ENCODE peak calls at places on chromosomes 16 and 17, in four cellular contexts. L is adipocyte; U is effector memory CD4-positive, alpha-beta T cell; C is mesendoderm. H is an unnamed sample.

GRCh38 chr17:29197516-29198272 is 17.5 kb upstream of the MYO18A start:
- DNase-seq in L (no peak), U (no peak), C (no peak), H (no peak)

GRCh38 chr16:55372792-55373488 is 48.9 kb downstream of the IRX6 start:
- DNase-seq in L (no peak), U (no peak), C (no peak), H (no peak)

GRCh38 chr17:63378411-63379076 is 67.6 kb downstream of the CYB561 start:
- DNase-seq in L (no peak), U (no peak), C (no peak), H (no peak)

GRCh38 chr16:102060-102855 is 24.2 kb downstream of the MPG start:
- DNase-seq in L (no peak), U (no peak), C (no peak), H (no peak)

GRCh38 chr17:64920026-64920418 is 744 bp upstream of the LRRC37A3 start:
- DNase-seq in L (peak), U (no peak), C (peak), H (no peak)

GRCh38 chr16:78184554-78185183 is 85.2 kb downstream of the WWOX start:
- DNase-seq in L (peak), U (no peak), C (no peak), H (peak)

GRCh38 chr16:74738134-74738541 is 36.5 kb downstream of the FA2H start:
- DNase-seq in L (peak), U (no peak), C (no peak), H (no peak)

GRCh38 chr17:42200702-42201101 is 6.4 kb upstream of the GHDC start:
- DNase-seq in L (no peak), U (no peak), C (no peak), H (no peak)

GRCh38 chr17:41322264-41322902 is 6.9 kb upstream of the KRTAP17-1 start:
- DNase-seq in L (peak), U (no peak), C (peak), H (no peak)

GRCh38 chr16:84585886-84586285 is 32.0 kb downstream of the COTL1 start:
- DNase-seq in L (no peak), U (no peak), C (peak), H (no peak)

GRCh38 chr17:65797101-65797500 is 235.7 kb upstream of the AXIN2 start:
- DNase-seq in L (no peak), U (no peak), C (no peak), H (no peak)

GRCh38 chr16:62821771-62822170 is 785.5 kb upstream of the CDH8 start:
- DNase-seq in L (no peak), U (no peak), C (no peak), H (no peak)

GRCh38 chr16:12489362-12489761 is 314.3 kb downstream of the CPPED1 start:
- DNase-seq in L (no peak), U (no peak), C (no peak), H (no peak)

GRCh38 chr16:55488306-55488705 is 9.3 kb downstream of the MMP2 start:
- DNase-seq in L (no peak), U (no peak), C (no peak), H (no peak)

GRCh38 chr16:72856797-72857196 is 191.1 kb downstream of the ZFHX3 start:
- DNase-seq in L (no peak), U (no peak), C (peak), H (no peak)

GRCh38 chr17:66570353-66571195 is 264.3 kb upstream of the CACNG5 start:
- DNase-seq in L (peak), U (no peak), C (no peak), H (peak)

GRCh38 chr16:2971985-2972784 is 3.0 kb downstream of the PAQR4 start:
- DNase-seq in L (no peak), U (no peak), C (no peak), H (no peak)

GRCh38 chr16:68843482-68844210 is at the start of gene TANGO6:
- DNase-seq in L (peak), U (peak), C (peak), H (peak)

GRCh38 chr17:35891273-35891672 is 11.1 kb upstream of the CCL5 start:
- DNase-seq in L (no peak), U (no peak), C (no peak), H (no peak)

GRCh38 chr17:61647044-61647443 is 56.0 kb upstream of the NACA2 start:
- DNase-seq in L (peak), U (no peak), C (no peak), H (no peak)

GRCh38 chr17:50479522-50480141 is 972 bp downstream of the RSAD1 start:
- DNase-seq in L (peak), U (peak), C (peak), H (peak)

GRCh38 chr17:14755002-14755401 is 454.1 kb downstream of the HS3ST3B1 start:
- DNase-seq in L (no peak), U (no peak), C (no peak), H (peak)

GRCh38 chr17:47959825-47960655 is 2.4 kb upstream of the PRR15L start:
- DNase-seq in L (no peak), U (no peak), C (no peak), H (no peak)

GRCh38 chr17:74218436-74218835 is 5.1 kb downstream of the TTYH2 start:
- DNase-seq in L (peak), U (no peak), C (no peak), H (no peak)

GRCh38 chr17:82399030-82399429 is 19.1 kb upstream of the HEXD start:
- DNase-seq in L (peak), U (no peak), C (no peak), H (no peak)

GRCh38 chr16:54286330-54287017 is at the start of gene IRX3:
- DNase-seq in L (peak), U (no peak), C (peak), H (peak)

GRCh38 chr17:39547713-39548478 is 59.8 kb downstream of the NEUROD2 start:
- DNase-seq in L (peak), U (peak), C (peak), H (no peak)

GRCh38 chr17:50018909-50019308 is 23.9 kb upstream of the DLX3 start:
- DNase-seq in L (no peak), U (no peak), C (no peak), H (no peak)

GRCh38 chr17:55086635-55087058 is 118.1 kb downstream of the STXBP4 start:
- DNase-seq in L (peak), U (no peak), C (no peak), H (no peak)

GRCh38 chr16:11857161-11857560 is 5.8 kb upstream of the RSL1D1 start:
- DNase-seq in L (peak), U (no peak), C (no peak), H (no peak)

GRCh38 chr16:89371968-89372634 is 118.3 kb downstream of the ANKRD11 start:
- DNase-seq in L (no peak), U (no peak), C (no peak), H (no peak)

GRCh38 chr17:68248886-68249872 is 1.3 kb downstream of the AMZ2 start:
- DNase-seq in L (peak), U (no peak), C (no peak), H (no peak)

GRCh38 chr16:6375471-6376075 is 957.1 kb upstream of the RBFOX1 start:
- DNase-seq in L (no peak), U (no peak), C (peak), H (no peak)

GRCh38 chr16:55728797-55729196 is 73.0 kb downstream of the SLC6A2 start:
- DNase-seq in L (no peak), U (no peak), C (no peak), H (no peak)

GRCh38 chr16:8957061-8957392 is 6.7 kb downstream of the USP7 start:
- DNase-seq in L (no peak), U (no peak), C (no peak), H (no peak)

GRCh38 chr16:8959921-8960787 is 3.6 kb downstream of the USP7 start:
- DNase-seq in L (no peak), U (no peak), C (peak), H (no peak)

GRCh38 chr16:8957509-8958157 is 6.1 kb downstream of the USP7 start:
- DNase-seq in L (no peak), U (no peak), C (no peak), H (no peak)

GRCh38 chr16:8956265-8957060 is 7.2 kb downstream of the USP7 start:
- DNase-seq in L (no peak), U (no peak), C (no peak), H (no peak)

GRCh38 chr16:8958344-8958808 is 5.3 kb downstream of the USP7 start:
- DNase-seq in L (no peak), U (peak), C (peak), H (no peak)
- H3K4me3 ChIP-seq in L (peak), U (peak), C (no peak), H (no peak)

DNA sequence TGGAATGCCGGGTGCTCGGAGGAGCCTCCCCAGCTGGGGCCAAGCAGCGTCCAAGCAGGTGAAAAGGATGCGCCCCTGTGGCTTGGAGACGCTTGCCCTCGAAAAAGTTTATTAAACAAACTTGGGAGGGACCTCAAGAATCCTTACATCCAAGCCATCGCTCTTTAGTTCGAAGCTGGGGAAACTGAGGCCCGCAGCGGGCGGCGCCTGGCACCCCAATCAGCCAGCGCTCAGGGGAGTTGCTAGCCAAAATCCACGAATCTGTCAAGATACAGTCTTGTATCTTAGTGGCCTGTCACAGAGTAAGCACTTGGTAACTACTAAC is 553 bp upstream of the B9D1 start:
- DNase-seq in L (no peak), U (no peak), C (no peak), H (no peak)
- H3K4me3 ChIP-seq in L (peak), U (peak), C (no peak), H (peak)

GRCh38 chr16:4680673-4681470 is 12.5 kb upstream of the NUDT16L1 start:
- DNase-seq in L (no peak), U (no peak), C (no peak), H (no peak)
- H3K4me3 ChIP-seq in L (peak), U (no peak), C (no peak), H (peak)

GRCh38 chr16:81602377-81602776 is 157.8 kb downstream of the CMIP start:
- DNase-seq in L (no peak), U (no peak), C (no peak), H (no peak)

GRCh38 chr16:81600275-81600674 is 155.7 kb downstream of the CMIP start:
- DNase-seq in L (peak), U (no peak), C (peak), H (no peak)

GRCh38 chr16:81601601-81602251 is 157.1 kb downstream of the CMIP start:
- DNase-seq in L (peak), U (no peak), C (no peak), H (peak)

GRCh38 chr16:81602792-81603191 is 158.2 kb downstream of the CMIP start:
- DNase-seq in L (no peak), U (no peak), C (no peak), H (no peak)

DNA sequence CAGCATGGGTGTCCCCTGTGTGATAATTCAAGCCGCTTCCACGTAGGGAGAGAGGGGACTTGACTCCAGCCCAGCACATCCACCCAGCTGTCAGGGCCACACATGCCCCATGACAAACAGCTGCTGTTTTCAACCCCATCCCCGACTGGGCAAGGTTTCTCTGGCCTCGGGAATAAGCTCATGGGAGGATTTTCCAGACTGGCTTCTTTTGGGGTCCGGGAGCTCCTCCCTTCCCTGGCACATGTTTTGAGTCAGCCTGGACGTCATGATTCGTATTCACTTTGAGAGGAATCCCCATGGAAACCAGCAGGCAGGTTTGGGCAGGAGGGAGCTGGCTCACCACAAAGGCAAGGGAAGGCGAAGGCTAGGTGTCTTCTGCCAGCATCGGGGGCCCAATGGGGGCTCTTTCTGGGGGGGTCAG is 156.4 kb downstream of the CMIP start:
- DNase-seq in L (peak), U (no peak), C (no peak), H (no peak)
- H3K4me3 ChIP-seq in L (no peak), U (no peak), C (no peak), H (peak)

DNA sequence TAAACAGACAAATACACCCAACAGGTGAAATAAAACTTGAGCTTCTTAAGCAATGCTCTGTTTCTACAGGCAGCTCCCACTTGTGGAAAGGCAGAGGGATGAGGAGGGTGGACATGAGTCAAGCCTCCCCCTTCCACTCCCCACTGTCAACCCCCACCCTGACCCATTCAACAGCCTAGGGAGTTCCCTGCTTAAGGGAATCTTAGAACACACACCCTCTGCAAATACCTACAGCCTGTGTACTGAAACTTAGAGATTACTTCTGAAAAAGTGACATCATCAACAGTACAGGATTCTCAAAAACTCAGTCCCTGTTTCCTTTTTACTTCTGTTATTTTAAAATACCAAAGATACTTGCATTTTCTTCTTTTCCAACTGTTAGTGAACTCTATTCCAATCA is 345.4 kb downstream of the SOX9 start:
- DNase-seq in L (peak), U (no peak), C (no peak), H (no peak)
- H3K4me3 ChIP-seq in L (no peak), U (no peak), C (no peak), H (no peak)

GRCh38 chr17:8192070-8192815 is 2.3 kb upstream of the BORCS6 start:
- DNase-seq in L (peak), U (no peak), C (peak), H (no peak)
- H3K4me3 ChIP-seq in L (peak), U (peak), C (peak), H (no peak)

GRCh38 chr17:80758793-80759673 is 214.4 kb downstream of the RPTOR start:
- DNase-seq in L (no peak), U (no peak), C (no peak), H (no peak)
- H3K4me3 ChIP-seq in L (no peak), U (peak), C (no peak), H (no peak)